ENCODE peak calls at places on chromosome 6, in four cellular contexts. P is cardiac fibroblast, G is breast epithelium, U is NB4. X is an unnamed sample.

GRCh38 chr6:147087641-147088040 is 116.6 kb upstream of the STXBP5 start:
- DNase-seq in P (no peak), G (no peak), U (no peak), X (no peak)

GRCh38 chr6:96749891-96750290 is 87.4 kb downstream of the GPR63 start:
- DNase-seq in P (no peak), G (no peak), U (no peak), X (no peak)

GRCh38 chr6:122548281-122548680 is 61.9 kb upstream of the PKIB start:
- DNase-seq in P (no peak), G (no peak), U (no peak), X (no peak)

GRCh38 chr6:85186546-85187170 is 263.2 kb upstream of the NT5E start:
- DNase-seq in P (peak; percentile 72), G (no peak), U (no peak), X (peak; percentile 27)

GRCh38 chr6:36364669-36365479 is 22.6 kb downstream of the ETV7 start:
- DNase-seq in P (peak; percentile 65), G (no peak), U (no peak), X (no peak)

GRCh38 chr6:94027374-94027773 is 608.0 kb upstream of the EPHA7 start:
- DNase-seq in P (no peak), G (no peak), U (no peak), X (no peak)

GRCh38 chr6:136077834-136078576 is 172.1 kb downstream of the MTFR2 start:
- DNase-seq in P (peak; percentile 94), G (no peak), U (no peak), X (peak; percentile 93)

GRCh38 chr6:127606131-127606562 is 29.2 kb downstream of the C6orf58 start:
- DNase-seq in P (peak; percentile 51), G (no peak), U (peak; percentile 29), X (peak; percentile 25)

GRCh38 chr6:142322504-142323198 is 20.8 kb downstream of the ADGRG6 start:
- DNase-seq in P (no peak), G (no peak), U (no peak), X (no peak)

GRCh38 chr6:119445666-119446622 is 96.4 kb upstream of the MAN1A1 start:
- DNase-seq in P (peak; percentile 81), G (no peak), U (no peak), X (peak; percentile 39)

GRCh38 chr6:41958022-41958856 is 16.6 kb upstream of the CCND3 start:
- DNase-seq in P (no peak), G (no peak), U (no peak), X (no peak)

GRCh38 chr6:35396991-35397390 is 54.6 kb downstream of the PPARD start:
- DNase-seq in P (peak; percentile 37), G (no peak), U (peak; percentile 81), X (no peak)

GRCh38 chr6:9398794-9399373 is 963.5 kb upstream of the SLC35B3 start:
- DNase-seq in P (peak; percentile 4), G (no peak), U (no peak), X (no peak)

GRCh38 chr6:124684621-124685020 is 277.6 kb upstream of the RNF217 start:
- DNase-seq in P (peak; percentile 21), G (no peak), U (no peak), X (no peak)

GRCh38 chr6:162857321-162857720 is 129.5 kb downstream of the PACRG start:
- DNase-seq in P (no peak), G (no peak), U (no peak), X (no peak)

GRCh38 chr6:131782764-131783163 is 25.1 kb upstream of the ENPP1 start:
- DNase-seq in P (no peak), G (no peak), U (no peak), X (no peak)

GRCh38 chr6:1131285-1132079 is 180.4 kb upstream of the FOXQ1 start:
- DNase-seq in P (no peak), G (no peak), U (no peak), X (peak; percentile 61)

GRCh38 chr6:12584631-12585405 is 131.7 kb upstream of the PHACTR1 start:
- DNase-seq in P (peak; percentile 50), G (no peak), U (no peak), X (no peak)

GRCh38 chr6:18053071-18053475 is 65.6 kb upstream of the KIF13A start:
- DNase-seq in P (peak; percentile 10), G (no peak), U (no peak), X (no peak)

GRCh38 chr6:11702796-11703130 is 75.8 kb downstream of the ADTRP start:
- DNase-seq in P (no peak), G (no peak), U (no peak), X (no peak)

GRCh38 chr6:72636215-72636614 is 14.4 kb downstream of the KCNQ5 start:
- DNase-seq in P (no peak), G (no peak), U (no peak), X (no peak)

GRCh38 chr6:75317503-75318206 is 33.1 kb upstream of the TMEM30A start:
- DNase-seq in P (peak; percentile 60), G (no peak), U (no peak), X (peak; percentile 38)

GRCh38 chr6:147448212-147448611 is 60.3 kb upstream of the SAMD5 start:
- DNase-seq in P (no peak), G (no peak), U (peak; percentile 41), X (no peak)

GRCh38 chr6:79946773-79947190 is 571 bp downstream of the ELOVL4 start:
- DNase-seq in P (no peak), G (no peak), U (peak; percentile 15), X (no peak)

GRCh38 chr6:2186516-2186915 is 58.9 kb downstream of the GMDS start:
- DNase-seq in P (no peak), G (no peak), U (no peak), X (no peak)

GRCh38 chr6:158879180-158879579 is 60.0 kb upstream of the EZR start:
- DNase-seq in P (peak; percentile 22), G (no peak), U (no peak), X (no peak)

GRCh38 chr6:364609-365540 is 26.7 kb upstream of the IRF4 start:
- DNase-seq in P (no peak), G (no peak), U (no peak), X (no peak)

GRCh38 chr6:43771210-43771857 is 1.3 kb downstream of the VEGFA start:
- DNase-seq in P (peak; percentile 50), G (peak; percentile 78), U (peak; percentile 84), X (no peak)

GRCh38 chr6:43773050-43773956 is 3.3 kb downstream of the VEGFA start:
- DNase-seq in P (peak; percentile 60), G (no peak), U (peak; percentile 89), X (no peak)

GRCh38 chr6:43772571-43773049 is 2.6 kb downstream of the VEGFA start:
- DNase-seq in P (peak; percentile 20), G (no peak), U (peak; percentile 67), X (no peak)

GRCh38 chr6:43770417-43771209 is 602 bp downstream of the VEGFA start:
- DNase-seq in P (peak; percentile 66), G (peak; percentile 64), U (peak; percentile 86), X (no peak)

DNA sequence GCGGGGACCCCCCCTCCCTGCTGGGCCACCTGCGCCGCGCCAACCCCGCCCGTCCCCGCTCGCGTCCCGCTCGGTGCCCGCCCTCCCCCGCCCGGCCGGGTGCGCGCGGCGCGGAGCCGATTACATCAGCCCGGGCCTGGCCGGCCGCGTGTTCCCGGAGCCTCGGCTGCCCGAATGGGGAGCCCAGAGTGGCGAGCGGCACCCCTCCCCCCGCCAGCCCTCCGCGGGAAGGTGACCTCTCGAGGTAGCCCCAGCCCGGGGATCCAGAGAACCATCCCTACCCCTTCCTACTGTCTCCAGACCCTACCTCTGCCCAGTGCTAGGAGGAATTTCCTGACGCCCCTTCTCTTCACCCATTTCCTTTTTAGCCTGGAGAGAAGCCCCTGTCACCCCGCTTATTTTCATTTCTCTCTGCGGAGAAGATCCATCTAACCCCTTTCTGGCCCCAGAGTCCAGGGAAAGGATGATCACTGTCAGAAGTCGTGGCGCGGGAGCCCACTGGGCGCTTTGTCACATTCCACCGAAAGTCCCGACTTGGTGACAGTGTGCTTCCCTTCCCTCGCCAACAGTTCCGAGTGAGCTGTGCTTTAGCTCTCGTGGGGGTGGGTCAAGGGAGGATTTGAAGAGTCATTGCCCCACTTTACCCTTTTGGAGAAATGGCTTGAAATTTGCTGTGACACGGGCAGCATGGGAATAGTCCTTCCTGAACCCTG is 2.0 kb downstream of the VEGFA start:
- DNase-seq in P (peak; percentile 51), G (peak; percentile 75), U (peak; percentile 83), X (no peak)
- H3K4me3 ChIP-seq in P (peak overlapping the region; percentile 98), G (peak overlapping the region; percentile 75), U (peak overlapping the region; percentile 96), X (peak overlapping the region; percentile 65)

GRCh38 chr6:137869781-137870180 is 2.7 kb downstream of the TNFAIP3 start:
- DNase-seq in P (no peak), G (no peak), U (no peak), X (no peak)
- H3K4me3 ChIP-seq in P (peak overlapping the region; percentile 92), G (peak overlapping the region; percentile 86), U (peak overlapping the region; percentile 92), X (peak overlapping the region; percentile 97)

DNA sequence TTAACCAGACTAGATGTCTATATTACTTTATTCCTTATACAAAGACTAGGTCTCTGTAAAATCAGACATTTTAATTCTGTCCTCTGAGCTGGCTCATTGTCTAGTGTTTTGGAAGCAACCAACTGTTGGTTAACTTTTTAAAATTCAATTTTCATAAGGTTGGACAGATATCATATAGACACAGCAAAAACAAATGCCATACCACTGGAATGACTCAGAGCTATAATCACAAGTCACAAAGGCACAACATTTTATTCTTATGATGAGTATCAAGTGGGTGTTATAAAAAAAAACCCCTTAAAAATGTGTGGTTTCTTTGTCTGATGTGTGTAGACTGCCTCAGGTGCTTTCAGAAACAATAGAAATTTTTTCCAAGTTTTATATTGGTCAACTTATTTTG is 296.2 kb upstream of the MARCKS start:
- DNase-seq in P (peak; percentile 91), G (no peak), U (no peak), X (peak; percentile 53)
- H3K4me3 ChIP-seq in P (no peak overlapping the region), G (no peak overlapping the region), U (no peak overlapping the region), X (no peak overlapping the region)

GRCh38 chr6:34143884-34144580 is 1.9 kb downstream of the GRM4 start:
- DNase-seq in P (no peak), G (no peak), U (peak; percentile 73), X (no peak)
- H3K4me3 ChIP-seq in P (no peak overlapping the region), G (peak overlapping the region; percentile 45), U (no peak overlapping the region), X (peak overlapping the region; percentile 50)

DNA sequence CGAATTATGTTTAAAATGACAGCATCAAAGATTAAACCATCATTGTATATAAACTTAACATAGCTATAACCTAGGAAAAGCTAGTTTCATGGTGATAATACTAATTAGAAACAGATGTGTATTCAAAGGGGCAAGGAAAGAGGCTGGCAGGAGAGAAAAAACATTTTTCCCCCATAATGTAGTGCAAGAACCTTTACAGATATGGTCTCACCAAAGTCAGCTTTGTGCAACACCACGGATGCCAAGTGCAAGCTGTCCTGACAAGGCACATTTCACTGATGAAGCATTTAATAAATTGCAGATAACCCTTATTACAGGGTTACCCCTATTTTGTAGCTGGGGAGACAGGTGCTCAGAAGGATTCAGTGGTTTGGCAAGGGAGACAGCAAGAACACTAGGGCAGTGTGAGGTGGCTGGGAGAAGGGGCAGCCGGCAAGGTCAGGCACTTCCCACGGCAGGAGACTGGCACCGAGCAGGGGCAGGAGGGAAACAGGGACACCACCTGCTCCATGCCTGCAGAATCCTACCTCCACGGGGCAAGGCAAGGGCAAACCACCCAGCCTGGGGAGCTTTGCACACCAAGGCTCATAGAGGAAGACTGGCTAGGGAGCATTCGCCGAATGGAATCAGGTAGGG is 6.5 kb downstream of the RPS6KA2 start:
- DNase-seq in P (peak; percentile 48), G (no peak), U (no peak), X (no peak)
- H3K4me3 ChIP-seq in P (peak overlapping the region; percentile 11), G (no peak overlapping the region), U (no peak overlapping the region), X (no peak overlapping the region)

GRCh38 chr6:150898390-150899170 is 33.1 kb downstream of the MTHFD1L start:
- DNase-seq in P (peak; percentile 32), G (no peak), U (no peak), X (no peak)
- H3K4me3 ChIP-seq in P (no peak overlapping the region), G (no peak overlapping the region), U (no peak overlapping the region), X (no peak overlapping the region)